ENCODE peak calls at places on chromosomes 13 and 19, in nine cellular contexts. One of them, this sample, is unnamed.

GRCh38 chr19:1524972-1525325 is 1.1 kb downstream of the PLK5 start:
- DNase-seq in neural progenitor cell: no peak
- DNase-seq in SK-N-SH: no peak
- DNase-seq in PC-3: no peak
- DNase-seq in GM23338: no peak
- DNase-seq in GM23248: no peak
- DNase-seq in hepatocyte: no peak
- DNase-seq in HCT116: no peak
- DNase-seq in OCI-LY7: no peak
- DNase-seq in this sample: no peak

GRCh38 chr13:25406377-25406776 is 34.6 kb downstream of the ATP8A2 start:
- DNase-seq in neural progenitor cell: peak; percentile 37
- DNase-seq in SK-N-SH: no peak
- DNase-seq in PC-3: peak; percentile 4
- DNase-seq in GM23338: peak; percentile 36
- DNase-seq in GM23248: no peak
- DNase-seq in hepatocyte: no peak
- DNase-seq in HCT116: peak; percentile 8
- DNase-seq in OCI-LY7: peak; percentile 4
- DNase-seq in this sample: no peak

GRCh38 chr19:13100031-13100588 is 2.5 kb downstream of the LYL1 start:
- DNase-seq in neural progenitor cell: no peak
- DNase-seq in SK-N-SH: no peak
- DNase-seq in PC-3: no peak
- DNase-seq in GM23338: no peak
- DNase-seq in GM23248: peak; percentile 50
- DNase-seq in hepatocyte: no peak
- DNase-seq in HCT116: no peak
- DNase-seq in OCI-LY7: peak; percentile 35
- DNase-seq in this sample: no peak

GRCh38 chr19:5075603-5076002 is 106.7 kb downstream of the KDM4B start:
- DNase-seq in neural progenitor cell: no peak
- DNase-seq in SK-N-SH: no peak
- DNase-seq in PC-3: no peak
- DNase-seq in GM23338: no peak
- DNase-seq in GM23248: no peak
- DNase-seq in hepatocyte: no peak
- DNase-seq in HCT116: no peak
- DNase-seq in OCI-LY7: no peak
- DNase-seq in this sample: no peak

GRCh38 chr13:23087884-23088283 is 92.9 kb upstream of the SGCG start:
- DNase-seq in neural progenitor cell: peak; percentile 24
- DNase-seq in SK-N-SH: peak; percentile 34
- DNase-seq in PC-3: peak; percentile 31
- DNase-seq in GM23338: peak; percentile 70
- DNase-seq in GM23248: peak; percentile 39
- DNase-seq in hepatocyte: peak; percentile 32
- DNase-seq in HCT116: peak; percentile 35
- DNase-seq in OCI-LY7: peak; percentile 16
- DNase-seq in this sample: no peak

GRCh38 chr13:73040479-73040878 is 18.3 kb upstream of the KLF5 start:
- DNase-seq in neural progenitor cell: no peak
- DNase-seq in SK-N-SH: no peak
- DNase-seq in PC-3: no peak
- DNase-seq in GM23338: no peak
- DNase-seq in GM23248: no peak
- DNase-seq in hepatocyte: no peak
- DNase-seq in HCT116: no peak
- DNase-seq in OCI-LY7: no peak
- DNase-seq in this sample: no peak

GRCh38 chr19:36488816-36489138 is 584 bp downstream of the ZNF566 start:
- DNase-seq in neural progenitor cell: peak; percentile 18
- DNase-seq in SK-N-SH: peak; percentile 59
- DNase-seq in PC-3: peak; percentile 12
- DNase-seq in GM23338: no peak
- DNase-seq in GM23248: no peak
- DNase-seq in hepatocyte: peak; percentile 40
- DNase-seq in HCT116: peak; percentile 13
- DNase-seq in OCI-LY7: peak; percentile 63
- DNase-seq in this sample: no peak

GRCh38 chr13:28022848-28023518 is 34.5 kb upstream of the URAD start:
- DNase-seq in neural progenitor cell: peak; percentile 26
- DNase-seq in SK-N-SH: no peak
- DNase-seq in PC-3: no peak
- DNase-seq in GM23338: peak; percentile 66
- DNase-seq in GM23248: peak; percentile 5
- DNase-seq in hepatocyte: no peak
- DNase-seq in HCT116: no peak
- DNase-seq in OCI-LY7: no peak
- DNase-seq in this sample: no peak

GRCh38 chr19:51799311-51799997 is 4.5 kb downstream of the FPR3 start:
- DNase-seq in neural progenitor cell: no peak
- DNase-seq in SK-N-SH: peak; percentile 14
- DNase-seq in PC-3: peak; percentile 98
- DNase-seq in GM23338: no peak
- DNase-seq in GM23248: peak; percentile 99
- DNase-seq in hepatocyte: peak; percentile 50
- DNase-seq in HCT116: no peak
- DNase-seq in OCI-LY7: no peak
- DNase-seq in this sample: no peak

GRCh38 chr19:6376512-6377193 is 920 bp upstream of the PSPN start:
- DNase-seq in neural progenitor cell: no peak
- DNase-seq in SK-N-SH: no peak
- DNase-seq in PC-3: no peak
- DNase-seq in GM23338: no peak
- DNase-seq in GM23248: peak; percentile 37
- DNase-seq in hepatocyte: no peak
- DNase-seq in HCT116: no peak
- DNase-seq in OCI-LY7: no peak
- DNase-seq in this sample: no peak

GRCh38 chr19:12574036-12574435 is 22.8 kb upstream of the ZNF564 start:
- DNase-seq in neural progenitor cell: no peak
- DNase-seq in SK-N-SH: no peak
- DNase-seq in PC-3: no peak
- DNase-seq in GM23338: peak; percentile 33
- DNase-seq in GM23248: no peak
- DNase-seq in hepatocyte: no peak
- DNase-seq in HCT116: no peak
- DNase-seq in OCI-LY7: peak; percentile 85
- DNase-seq in this sample: peak; percentile 18

GRCh38 chr13:76991432-76991795 is 467 bp upstream of the CLN5 start:
- DNase-seq in neural progenitor cell: peak; percentile 5
- DNase-seq in SK-N-SH: no peak
- DNase-seq in PC-3: peak; percentile 18
- DNase-seq in GM23338: no peak
- DNase-seq in GM23248: peak; percentile 14
- DNase-seq in hepatocyte: peak; percentile 13
- DNase-seq in HCT116: no peak
- DNase-seq in OCI-LY7: no peak
- DNase-seq in this sample: no peak

GRCh38 chr13:40082644-40083043 is 427.2 kb downstream of the COG6 start:
- DNase-seq in neural progenitor cell: no peak
- DNase-seq in SK-N-SH: no peak
- DNase-seq in PC-3: no peak
- DNase-seq in GM23338: no peak
- DNase-seq in GM23248: no peak
- DNase-seq in hepatocyte: no peak
- DNase-seq in HCT116: no peak
- DNase-seq in OCI-LY7: no peak
- DNase-seq in this sample: no peak

GRCh38 chr13:99265823-99266426 is 7.7 kb upstream of the GPR18 start:
- DNase-seq in neural progenitor cell: peak; percentile 56
- DNase-seq in SK-N-SH: peak; percentile 44
- DNase-seq in PC-3: peak; percentile 61
- DNase-seq in GM23338: peak; percentile 70
- DNase-seq in GM23248: peak; percentile 72
- DNase-seq in hepatocyte: peak; percentile 46
- DNase-seq in HCT116: peak; percentile 40
- DNase-seq in OCI-LY7: peak; percentile 61
- DNase-seq in this sample: peak; percentile 59

GRCh38 chr19:39212377-39212742 is 8.3 kb upstream of the SYCN start:
- DNase-seq in neural progenitor cell: peak; percentile 71
- DNase-seq in SK-N-SH: peak; percentile 66
- DNase-seq in PC-3: peak; percentile 32
- DNase-seq in GM23338: peak; percentile 88
- DNase-seq in GM23248: peak; percentile 24
- DNase-seq in hepatocyte: no peak
- DNase-seq in HCT116: peak; percentile 53
- DNase-seq in OCI-LY7: peak; percentile 62
- DNase-seq in this sample: peak; percentile 18
- TF ChIP-seq EZH2phosphoT487 in neural progenitor cell: no peak
- TF ChIP-seq EZH2phosphoT487 in SK-N-SH: no peak
- TF ChIP-seq EZH2phosphoT487 in PC-3: no peak
- TF ChIP-seq EZH2phosphoT487 in GM23338: no peak
- TF ChIP-seq EZH2phosphoT487 in GM23248: no peak
- TF ChIP-seq EZH2phosphoT487 in hepatocyte: no peak
- TF ChIP-seq EZH2phosphoT487 in HCT116: no peak
- TF ChIP-seq EZH2phosphoT487 in OCI-LY7: no peak
- TF ChIP-seq EZH2phosphoT487 in this sample: no peak

GRCh38 chr13:49367640-49368431 is 76.0 kb downstream of the CAB39L start:
- DNase-seq in neural progenitor cell: peak; percentile 67
- DNase-seq in SK-N-SH: no peak
- DNase-seq in PC-3: no peak
- DNase-seq in GM23338: peak; percentile 79
- DNase-seq in GM23248: peak; percentile 16
- DNase-seq in hepatocyte: no peak
- DNase-seq in HCT116: no peak
- DNase-seq in OCI-LY7: no peak
- DNase-seq in this sample: no peak

GRCh38 chr13:49368688-49369087 is 75.2 kb downstream of the CAB39L start:
- DNase-seq in neural progenitor cell: no peak
- DNase-seq in SK-N-SH: no peak
- DNase-seq in PC-3: no peak
- DNase-seq in GM23338: no peak
- DNase-seq in GM23248: no peak
- DNase-seq in hepatocyte: no peak
- DNase-seq in HCT116: no peak
- DNase-seq in OCI-LY7: peak; percentile 65
- DNase-seq in this sample: no peak

GRCh38 chr13:49369876-49370275 is 74.0 kb downstream of the CAB39L start:
- DNase-seq in neural progenitor cell: no peak
- DNase-seq in SK-N-SH: no peak
- DNase-seq in PC-3: no peak
- DNase-seq in GM23338: no peak
- DNase-seq in GM23248: no peak
- DNase-seq in hepatocyte: no peak
- DNase-seq in HCT116: no peak
- DNase-seq in OCI-LY7: no peak
- DNase-seq in this sample: no peak

GRCh38 chr13:49371943-49372636 is 71.8 kb downstream of the CAB39L start:
- DNase-seq in neural progenitor cell: no peak
- DNase-seq in SK-N-SH: no peak
- DNase-seq in PC-3: peak; percentile 63
- DNase-seq in GM23338: no peak
- DNase-seq in GM23248: no peak
- DNase-seq in hepatocyte: no peak
- DNase-seq in HCT116: no peak
- DNase-seq in OCI-LY7: peak; percentile 91
- DNase-seq in this sample: no peak

DNA sequence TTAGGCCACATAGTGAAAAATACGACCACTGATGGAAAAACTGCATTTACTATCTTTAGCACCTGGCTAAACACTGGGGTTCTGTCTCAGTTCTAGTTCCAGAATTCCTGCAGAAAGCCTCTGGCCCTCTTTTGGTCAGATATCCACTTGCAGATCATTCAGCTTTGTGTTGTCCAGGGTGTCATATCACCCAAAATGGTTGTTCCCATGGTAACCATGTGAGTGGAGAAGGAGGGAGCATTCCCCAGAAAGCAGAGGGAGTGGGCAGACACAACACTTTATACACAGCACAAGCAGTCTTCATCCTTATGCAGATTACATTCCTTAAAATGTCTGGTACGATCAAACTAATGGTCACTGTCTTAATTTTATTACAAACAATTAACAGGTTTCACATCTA is 73.5 kb downstream of the CAB39L start:
- DNase-seq in neural progenitor cell: peak; percentile 28
- DNase-seq in SK-N-SH: peak; percentile 16
- DNase-seq in PC-3: no peak
- DNase-seq in GM23338: no peak
- DNase-seq in GM23248: no peak
- DNase-seq in hepatocyte: no peak
- DNase-seq in HCT116: no peak
- DNase-seq in OCI-LY7: peak; percentile 21
- DNase-seq in this sample: no peak
- H3K4me3 ChIP-seq in neural progenitor cell: no peak overlapping the region
- H3K4me3 ChIP-seq in SK-N-SH: no peak overlapping the region
- H3K4me3 ChIP-seq in PC-3: no peak overlapping the region
- H3K4me3 ChIP-seq in GM23338: no peak overlapping the region
- H3K4me3 ChIP-seq in GM23248: no peak overlapping the region
- H3K4me3 ChIP-seq in hepatocyte: no peak overlapping the region
- H3K4me3 ChIP-seq in HCT116: no peak overlapping the region
- H3K4me3 ChIP-seq in OCI-LY7: no peak overlapping the region
- H3K4me3 ChIP-seq in this sample: no peak overlapping the region

DNA sequence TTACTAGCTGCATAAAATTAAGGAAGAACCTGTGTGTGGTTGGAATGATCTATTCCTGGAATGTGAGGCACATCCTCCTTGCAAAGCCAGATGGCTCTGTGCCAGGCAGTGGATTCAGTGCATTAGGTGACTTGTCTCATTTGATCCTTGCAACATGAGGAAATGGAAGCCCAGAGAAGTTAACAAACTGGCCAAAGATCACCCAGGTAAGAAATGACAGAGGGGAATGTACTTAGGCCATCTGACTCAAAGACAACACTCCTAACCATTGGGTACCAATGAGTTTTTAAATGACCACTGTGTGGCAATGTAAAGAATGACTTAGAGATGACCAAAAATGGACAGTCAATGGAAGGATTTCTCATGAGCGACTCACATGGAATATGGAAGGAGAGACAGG is 114.2 kb upstream of the RXFP2 start:
- DNase-seq in neural progenitor cell: no peak
- DNase-seq in SK-N-SH: no peak
- DNase-seq in PC-3: peak; percentile 27
- DNase-seq in GM23338: no peak
- DNase-seq in GM23248: peak; percentile 59
- DNase-seq in hepatocyte: no peak
- DNase-seq in HCT116: no peak
- DNase-seq in OCI-LY7: no peak
- DNase-seq in this sample: no peak
- TF ChIP-seq EZH2phosphoT487 in neural progenitor cell: no peak
- TF ChIP-seq EZH2phosphoT487 in SK-N-SH: no peak
- TF ChIP-seq EZH2phosphoT487 in PC-3: no peak
- TF ChIP-seq EZH2phosphoT487 in GM23338: no peak
- TF ChIP-seq EZH2phosphoT487 in GM23248: no peak
- TF ChIP-seq EZH2phosphoT487 in hepatocyte: no peak
- TF ChIP-seq EZH2phosphoT487 in HCT116: no peak
- TF ChIP-seq EZH2phosphoT487 in OCI-LY7: no peak
- TF ChIP-seq EZH2phosphoT487 in this sample: no peak

DNA sequence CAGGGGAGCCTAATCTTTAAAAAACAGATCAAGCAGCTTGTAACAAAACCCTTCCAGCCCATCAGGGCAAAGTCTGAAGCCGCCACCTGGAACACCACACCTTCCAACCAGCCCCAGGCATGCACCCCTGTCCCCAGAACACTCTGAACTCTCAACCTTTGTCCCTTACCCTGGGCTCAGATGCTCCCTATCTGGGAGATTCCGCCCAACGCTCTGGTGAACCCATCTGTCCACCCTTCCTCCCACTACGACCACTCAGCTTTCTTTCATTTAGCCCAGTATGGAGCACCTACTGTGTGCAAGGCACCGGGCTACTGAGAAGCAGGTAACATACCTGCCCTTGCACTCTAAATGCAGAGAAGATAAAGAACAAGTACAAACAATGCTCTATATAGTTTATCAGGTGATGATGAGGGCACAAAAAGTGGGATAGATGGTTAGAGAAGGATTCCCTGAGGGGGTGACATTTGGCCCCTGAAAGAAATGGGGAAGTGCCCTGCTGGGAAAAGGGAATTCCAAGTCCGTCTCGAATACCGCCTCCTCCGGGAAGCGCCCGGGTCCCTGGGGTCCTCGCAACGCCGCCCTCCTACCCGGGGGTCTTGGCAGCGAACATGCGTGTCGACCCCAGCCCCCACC is 629 bp downstream of the PEPD start:
- DNase-seq in neural progenitor cell: peak; percentile 16
- DNase-seq in SK-N-SH: no peak
- DNase-seq in PC-3: no peak
- DNase-seq in GM23338: peak; percentile 19
- DNase-seq in GM23248: no peak
- DNase-seq in hepatocyte: peak; percentile 46
- DNase-seq in HCT116: no peak
- DNase-seq in OCI-LY7: no peak
- DNase-seq in this sample: no peak
- H3K4me3 ChIP-seq in neural progenitor cell: peak overlapping the region; percentile 88
- H3K4me3 ChIP-seq in SK-N-SH: peak overlapping the region; percentile 86
- H3K4me3 ChIP-seq in PC-3: peak overlapping the region; percentile 92
- H3K4me3 ChIP-seq in GM23338: peak overlapping the region; percentile 90
- H3K4me3 ChIP-seq in GM23248: peak overlapping the region; percentile 91
- H3K4me3 ChIP-seq in hepatocyte: peak overlapping the region; percentile 81
- H3K4me3 ChIP-seq in HCT116: peak overlapping the region; percentile 89
- H3K4me3 ChIP-seq in OCI-LY7: peak overlapping the region; percentile 81
- H3K4me3 ChIP-seq in this sample: peak overlapping the region; percentile 91

This sample was measured in MM.1S.